ENCODE peak calls at places on chromosome 2, in ten cellular contexts. One of them, this sample, is unnamed.

GRCh38 chr2:50751255-50752069 is 280.5 kb downstream of the NRXN1 start:
- DNase-seq in mesenchymal stem cell: no peak
- DNase-seq in GM23338: no peak
- DNase-seq in iPS DF 6.9: no peak
- DNase-seq in heart right ventricle: no peak
- DNase-seq in PC-9: no peak
- DNase-seq in psoas muscle: no peak
- DNase-seq in kidney: no peak
- DNase-seq in IMR-90: peak; percentile 32
- DNase-seq in tibial artery: no peak
- DNase-seq in this sample: no peak

GRCh38 chr2:44934024-44934423 is 7.5 kb upstream of the SIX3 start:
- DNase-seq in mesenchymal stem cell: no peak
- DNase-seq in PC-9: no peak
- DNase-seq in tibial artery: no peak
- DNase-seq in IMR-90: no peak
- DNase-seq in GM23338: peak; percentile 90
- DNase-seq in psoas muscle: peak; percentile 45
- DNase-seq in heart right ventricle: no peak
- DNase-seq in kidney: no peak
- DNase-seq in iPS DF 6.9: no peak
- DNase-seq in this sample: no peak

GRCh38 chr2:219247678-219248642 is 2.7 kb downstream of the STK16 start:
- DNase-seq in IMR-90: no peak
- DNase-seq in psoas muscle: no peak
- DNase-seq in tibial artery: no peak
- DNase-seq in mesenchymal stem cell: no peak
- DNase-seq in GM23338: peak; percentile 54
- DNase-seq in heart right ventricle: no peak
- DNase-seq in iPS DF 6.9: no peak
- DNase-seq in kidney: peak; percentile 59
- DNase-seq in PC-9: no peak
- DNase-seq in this sample: no peak

GRCh38 chr2:136235451-136236418 is 117.8 kb upstream of the CXCR4 start:
- DNase-seq in tibial artery: no peak
- DNase-seq in kidney: no peak
- DNase-seq in mesenchymal stem cell: no peak
- DNase-seq in psoas muscle: no peak
- DNase-seq in IMR-90: peak; percentile 3
- DNase-seq in PC-9: peak; percentile 96
- DNase-seq in heart right ventricle: peak; percentile 22
- DNase-seq in iPS DF 6.9: no peak
- DNase-seq in GM23338: no peak
- DNase-seq in this sample: peak; percentile 43

GRCh38 chr2:7024261-7024660 is 107.0 kb downstream of the RNF144A start:
- DNase-seq in iPS DF 6.9: no peak
- DNase-seq in tibial artery: no peak
- DNase-seq in PC-9: no peak
- DNase-seq in kidney: no peak
- DNase-seq in GM23338: no peak
- DNase-seq in IMR-90: no peak
- DNase-seq in psoas muscle: no peak
- DNase-seq in heart right ventricle: no peak
- DNase-seq in mesenchymal stem cell: no peak
- DNase-seq in this sample: no peak

GRCh38 chr2:51103205-51103604 is 71.3 kb upstream of the NRXN1 start:
- DNase-seq in tibial artery: no peak
- DNase-seq in mesenchymal stem cell: peak; percentile 87
- DNase-seq in iPS DF 6.9: no peak
- DNase-seq in GM23338: peak; percentile 74
- DNase-seq in psoas muscle: no peak
- DNase-seq in IMR-90: peak; percentile 86
- DNase-seq in kidney: peak; percentile 60
- DNase-seq in heart right ventricle: peak; percentile 7
- DNase-seq in PC-9: peak; percentile 70
- DNase-seq in this sample: peak; percentile 54

GRCh38 chr2:14676371-14676770 is 43.9 kb downstream of the LRATD1 start:
- DNase-seq in kidney: no peak
- DNase-seq in tibial artery: no peak
- DNase-seq in heart right ventricle: no peak
- DNase-seq in mesenchymal stem cell: no peak
- DNase-seq in GM23338: no peak
- DNase-seq in psoas muscle: no peak
- DNase-seq in iPS DF 6.9: no peak
- DNase-seq in IMR-90: no peak
- DNase-seq in PC-9: no peak
- DNase-seq in this sample: no peak

GRCh38 chr2:171763602-171764001 is 76.3 kb downstream of the DYNC1I2 start:
- DNase-seq in mesenchymal stem cell: peak; percentile 33
- DNase-seq in kidney: no peak
- DNase-seq in tibial artery: no peak
- DNase-seq in GM23338: no peak
- DNase-seq in heart right ventricle: no peak
- DNase-seq in iPS DF 6.9: no peak
- DNase-seq in IMR-90: no peak
- DNase-seq in psoas muscle: no peak
- DNase-seq in PC-9: no peak
- DNase-seq in this sample: no peak

GRCh38 chr2:108972663-108973062 is 16.4 kb downstream of the EDAR start:
- DNase-seq in tibial artery: peak; percentile 45
- DNase-seq in mesenchymal stem cell: no peak
- DNase-seq in IMR-90: no peak
- DNase-seq in iPS DF 6.9: no peak
- DNase-seq in psoas muscle: no peak
- DNase-seq in kidney: no peak
- DNase-seq in heart right ventricle: no peak
- DNase-seq in GM23338: no peak
- DNase-seq in PC-9: no peak
- DNase-seq in this sample: no peak

GRCh38 chr2:233857511-233858118 is 3.3 kb upstream of the HJURP start:
- DNase-seq in iPS DF 6.9: no peak
- DNase-seq in mesenchymal stem cell: peak; percentile 18
- DNase-seq in heart right ventricle: no peak
- DNase-seq in IMR-90: no peak
- DNase-seq in psoas muscle: no peak
- DNase-seq in PC-9: no peak
- DNase-seq in tibial artery: peak; percentile 60
- DNase-seq in kidney: no peak
- DNase-seq in GM23338: peak; percentile 73
- DNase-seq in this sample: no peak

GRCh38 chr2:348517-348916 is 60.6 kb upstream of the ALKAL2 start:
- DNase-seq in iPS DF 6.9: no peak
- DNase-seq in IMR-90: no peak
- DNase-seq in heart right ventricle: no peak
- DNase-seq in psoas muscle: no peak
- DNase-seq in mesenchymal stem cell: no peak
- DNase-seq in PC-9: no peak
- DNase-seq in tibial artery: no peak
- DNase-seq in GM23338: no peak
- DNase-seq in kidney: no peak
- DNase-seq in this sample: no peak

GRCh38 chr2:101743288-101743687 is 45.8 kb downstream of the MAP4K4 start:
- DNase-seq in PC-9: no peak
- DNase-seq in kidney: no peak
- DNase-seq in GM23338: no peak
- DNase-seq in mesenchymal stem cell: no peak
- DNase-seq in iPS DF 6.9: no peak
- DNase-seq in tibial artery: no peak
- DNase-seq in psoas muscle: no peak
- DNase-seq in IMR-90: no peak
- DNase-seq in heart right ventricle: no peak
- DNase-seq in this sample: no peak

GRCh38 chr2:162184796-162185195 is 32.7 kb upstream of the GCG start:
- DNase-seq in PC-9: no peak
- DNase-seq in kidney: no peak
- DNase-seq in GM23338: no peak
- DNase-seq in iPS DF 6.9: no peak
- DNase-seq in psoas muscle: no peak
- DNase-seq in IMR-90: no peak
- DNase-seq in mesenchymal stem cell: no peak
- DNase-seq in tibial artery: no peak
- DNase-seq in heart right ventricle: no peak
- DNase-seq in this sample: no peak

GRCh38 chr2:45874324-45874723 is 222.8 kb downstream of the PRKCE start:
- DNase-seq in GM23338: no peak
- DNase-seq in tibial artery: peak; percentile 92
- DNase-seq in kidney: peak; percentile 80
- DNase-seq in PC-9: no peak
- DNase-seq in heart right ventricle: peak; percentile 50
- DNase-seq in iPS DF 6.9: no peak
- DNase-seq in mesenchymal stem cell: no peak
- DNase-seq in IMR-90: no peak
- DNase-seq in psoas muscle: peak; percentile 88
- DNase-seq in this sample: peak; percentile 64

DNA sequence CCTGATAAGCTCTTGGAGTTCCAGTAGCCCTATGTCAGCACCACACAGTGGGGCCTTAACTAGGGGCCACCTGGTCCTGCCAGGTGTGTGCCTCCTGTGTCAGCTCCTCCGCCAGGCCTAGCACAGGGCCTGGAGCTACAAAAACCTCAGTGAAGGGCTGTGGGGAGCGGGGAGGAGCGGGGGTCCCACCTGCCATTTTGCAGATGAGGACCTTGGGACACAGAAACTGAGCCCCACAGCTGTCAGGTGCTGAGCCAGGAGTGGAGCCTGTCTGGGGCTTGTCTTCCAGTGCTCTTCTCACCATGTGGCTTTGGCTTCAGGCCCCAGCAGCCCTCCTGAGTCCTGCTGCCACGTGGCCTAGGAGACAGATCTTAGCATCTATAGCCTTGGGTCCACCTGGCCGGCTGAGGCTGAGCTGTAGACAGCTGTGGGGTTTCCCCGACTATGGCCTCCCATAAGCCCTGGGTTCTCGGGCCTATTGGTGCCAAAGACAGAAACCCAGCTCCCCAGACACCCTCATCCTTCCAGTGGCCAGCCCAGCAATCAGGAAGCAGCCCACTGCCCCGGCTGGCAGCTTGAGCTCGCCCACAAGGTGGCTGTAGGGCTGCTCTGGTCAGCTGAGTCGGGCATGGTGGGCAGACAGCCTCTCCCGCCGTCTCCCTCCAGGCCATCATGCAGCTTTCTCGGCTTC is 104.5 kb upstream of the MCFD2 start:
- DNase-seq in IMR-90: no peak
- DNase-seq in heart right ventricle: no peak
- DNase-seq in tibial artery: no peak
- DNase-seq in PC-9: no peak
- DNase-seq in kidney: no peak
- DNase-seq in iPS DF 6.9: no peak
- DNase-seq in GM23338: no peak
- DNase-seq in psoas muscle: no peak
- DNase-seq in mesenchymal stem cell: no peak
- DNase-seq in this sample: no peak
- H3K4me1 ChIP-seq in IMR-90: peaks cover 8% of the 10 kb centered on the region
- H3K4me1 ChIP-seq in heart right ventricle: peaks cover 45% of the 10 kb centered on the region
- H3K4me1 ChIP-seq in tibial artery: no peaks in the 10 kb centered on the region
- H3K4me1 ChIP-seq in PC-9: peaks cover 20% of the 10 kb centered on the region
- H3K4me1 ChIP-seq in kidney: peaks cover 16% of the 10 kb centered on the region
- H3K4me1 ChIP-seq in iPS DF 6.9: peaks cover 1% of the 10 kb centered on the region
- H3K4me1 ChIP-seq in GM23338: no peaks in the 10 kb centered on the region
- H3K4me1 ChIP-seq in psoas muscle: peaks cover 48% of the 10 kb centered on the region
- H3K4me1 ChIP-seq in mesenchymal stem cell: peaks cover 9% of the 10 kb centered on the region
- H3K4me1 ChIP-seq in this sample: peaks cover 13% of the 10 kb centered on the region

GRCh38 chr2:216222650-216223352 is 113.7 kb downstream of the XRCC5 start:
- DNase-seq in IMR-90: peak; percentile 67
- DNase-seq in iPS DF 6.9: no peak
- DNase-seq in GM23338: peak; percentile 63
- DNase-seq in kidney: no peak
- DNase-seq in PC-9: no peak
- DNase-seq in heart right ventricle: no peak
- DNase-seq in tibial artery: no peak
- DNase-seq in psoas muscle: no peak
- DNase-seq in mesenchymal stem cell: peak; percentile 71
- DNase-seq in this sample: no peak
- H3K4me1 ChIP-seq in IMR-90: peaks cover 7% of the 10 kb centered on the region
- H3K4me1 ChIP-seq in iPS DF 6.9: no peaks in the 10 kb centered on the region
- H3K4me1 ChIP-seq in GM23338: no peaks in the 10 kb centered on the region
- H3K4me1 ChIP-seq in kidney: peaks cover under 1% of the 10 kb centered on the region
- H3K4me1 ChIP-seq in PC-9: peaks cover 31% of the 10 kb centered on the region
- H3K4me1 ChIP-seq in heart right ventricle: peaks cover 7% of the 10 kb centered on the region
- H3K4me1 ChIP-seq in tibial artery: no peaks in the 10 kb centered on the region
- H3K4me1 ChIP-seq in psoas muscle: no peaks in the 10 kb centered on the region
- H3K4me1 ChIP-seq in mesenchymal stem cell: peaks cover 4% of the 10 kb centered on the region
- H3K4me1 ChIP-seq in this sample: no peaks in the 10 kb centered on the region

GRCh38 chr2:241226723-241227634 is 38.5 kb downstream of the ANO7 start:
- DNase-seq in kidney: peak; percentile 63
- DNase-seq in heart right ventricle: no peak
- DNase-seq in IMR-90: peak; percentile 15
- DNase-seq in mesenchymal stem cell: no peak
- DNase-seq in psoas muscle: peak; percentile 42
- DNase-seq in tibial artery: no peak
- DNase-seq in GM23338: peak; percentile 43
- DNase-seq in iPS DF 6.9: no peak
- DNase-seq in PC-9: no peak
- DNase-seq in this sample: no peak

GRCh38 chr2:241224851-241225438 is 36.5 kb downstream of the ANO7 start:
- DNase-seq in IMR-90: no peak
- DNase-seq in tibial artery: no peak
- DNase-seq in mesenchymal stem cell: no peak
- DNase-seq in heart right ventricle: no peak
- DNase-seq in GM23338: no peak
- DNase-seq in psoas muscle: peak; percentile 25
- DNase-seq in PC-9: no peak
- DNase-seq in iPS DF 6.9: no peak
- DNase-seq in kidney: peak; percentile 4
- DNase-seq in this sample: no peak

GRCh38 chr2:241224068-241224850 is 35.8 kb downstream of the ANO7 start:
- DNase-seq in GM23338: peak; percentile 44
- DNase-seq in PC-9: no peak
- DNase-seq in iPS DF 6.9: no peak
- DNase-seq in psoas muscle: peak; percentile 71
- DNase-seq in heart right ventricle: peak; percentile 58
- DNase-seq in kidney: peak; percentile 77
- DNase-seq in tibial artery: no peak
- DNase-seq in mesenchymal stem cell: peak; percentile 50
- DNase-seq in IMR-90: peak; percentile 66
- DNase-seq in this sample: peak; percentile 61

GRCh38 chr2:241225983-241226382 is 37.5 kb downstream of the ANO7 start:
- DNase-seq in mesenchymal stem cell: no peak
- DNase-seq in psoas muscle: peak; percentile 11
- DNase-seq in kidney: peak; percentile 31
- DNase-seq in heart right ventricle: no peak
- DNase-seq in iPS DF 6.9: no peak
- DNase-seq in GM23338: no peak
- DNase-seq in PC-9: no peak
- DNase-seq in IMR-90: no peak
- DNase-seq in tibial artery: no peak
- DNase-seq in this sample: no peak

GRCh38 chr2:241225545-241225944 is 37.1 kb downstream of the ANO7 start:
- DNase-seq in kidney: peak; percentile 41
- DNase-seq in tibial artery: no peak
- DNase-seq in IMR-90: no peak
- DNase-seq in iPS DF 6.9: no peak
- DNase-seq in PC-9: no peak
- DNase-seq in GM23338: no peak
- DNase-seq in mesenchymal stem cell: no peak
- DNase-seq in heart right ventricle: no peak
- DNase-seq in psoas muscle: peak; percentile 22
- DNase-seq in this sample: no peak
- H3K4me1 ChIP-seq in kidney: no peaks in the 10 kb centered on the region
- H3K4me1 ChIP-seq in tibial artery: no peaks in the 10 kb centered on the region
- H3K4me1 ChIP-seq in IMR-90: peaks cover 9% of the 10 kb centered on the region
- H3K4me1 ChIP-seq in iPS DF 6.9: no peaks in the 10 kb centered on the region
- H3K4me1 ChIP-seq in PC-9: no peaks in the 10 kb centered on the region
- H3K4me1 ChIP-seq in GM23338: peaks cover 3% of the 10 kb centered on the region
- H3K4me1 ChIP-seq in mesenchymal stem cell: peaks cover 19% of the 10 kb centered on the region
- H3K4me1 ChIP-seq in heart right ventricle: peaks cover 31% of the 10 kb centered on the region
- H3K4me1 ChIP-seq in psoas muscle: peaks cover 6% of the 10 kb centered on the region
- H3K4me1 ChIP-seq in this sample: peaks cover 44% of the 10 kb centered on the region

GRCh38 chr2:121486191-121486590 is 44.5 kb upstream of the RNU4ATAC start:
- DNase-seq in psoas muscle: no peak
- DNase-seq in PC-9: peak; percentile 53
- DNase-seq in tibial artery: no peak
- DNase-seq in kidney: no peak
- DNase-seq in GM23338: no peak
- DNase-seq in IMR-90: no peak
- DNase-seq in iPS DF 6.9: no peak
- DNase-seq in mesenchymal stem cell: no peak
- DNase-seq in heart right ventricle: no peak
- DNase-seq in this sample: no peak
- H3K4me1 ChIP-seq in psoas muscle: peaks cover 77% of the 10 kb centered on the region
- H3K4me1 ChIP-seq in PC-9: peaks cover 42% of the 10 kb centered on the region
- H3K4me1 ChIP-seq in tibial artery: no peaks in the 10 kb centered on the region
- H3K4me1 ChIP-seq in kidney: no peaks in the 10 kb centered on the region
- H3K4me1 ChIP-seq in GM23338: peaks cover 27% of the 10 kb centered on the region
- H3K4me1 ChIP-seq in IMR-90: peaks cover 18% of the 10 kb centered on the region
- H3K4me1 ChIP-seq in iPS DF 6.9: peaks cover 7% of the 10 kb centered on the region
- H3K4me1 ChIP-seq in mesenchymal stem cell: peaks cover 8% of the 10 kb centered on the region
- H3K4me1 ChIP-seq in heart right ventricle: peaks cover 62% of the 10 kb centered on the region
- H3K4me1 ChIP-seq in this sample: peaks cover 52% of the 10 kb centered on the region